ENCODE peak calls at places on chromosome 20, in ten cellular contexts. O, I, J, Y, W, Q, B, K, U and L are unnamed samples.

GRCh38 chr20:61697666-61698597 is 367.7 kb downstream of the TAF4 start:
- DNase-seq in O (no peak), I (no peak), J (no peak), Y (no peak), W (no peak), Q (no peak), B (no peak), K (no peak), U (no peak), L (no peak)

GRCh38 chr20:17495826-17496225 is 35.4 kb downstream of the BFSP1 start:
- DNase-seq in O (no peak), I (no peak), J (no peak), Y (no peak), W (no peak), Q (no peak), B (no peak), K (no peak), U (no peak), L (no peak)

GRCh38 chr20:4730782-4731181 is 9.1 kb downstream of the PRND start:
- DNase-seq in O (no peak), I (no peak), J (no peak), Y (peak; percentile 64), W (no peak), Q (no peak), B (no peak), K (no peak), U (no peak), L (no peak)

GRCh38 chr20:18847226-18847625 is 33.6 kb downstream of the SCP2D1 start:
- DNase-seq in O (no peak), I (no peak), J (no peak), Y (no peak), W (no peak), Q (no peak), B (no peak), K (no peak), U (no peak), L (no peak)

GRCh38 chr20:34834459-34834893 is 9.0 kb upstream of the NCOA6 start:
- DNase-seq in O (no peak), I (no peak), J (no peak), Y (no peak), W (no peak), Q (peak; percentile 66), B (no peak), K (no peak), U (no peak), L (peak; percentile 39)

GRCh38 chr20:9053108-9053507 is 15.8 kb upstream of the PLCB4 start:
- DNase-seq in O (no peak), I (no peak), J (no peak), Y (no peak), W (no peak), Q (no peak), B (no peak), K (no peak), U (no peak), L (no peak)

GRCh38 chr20:54550776-54551396 is 75.5 kb downstream of the DOK5 start:
- DNase-seq in O (no peak), I (no peak), J (no peak), Y (no peak), W (no peak), Q (no peak), B (no peak), K (no peak), U (no peak), L (no peak)

GRCh38 chr20:46135856-46136633 is 17.9 kb downstream of the CD40 start:
- DNase-seq in O (no peak), I (no peak), J (no peak), Y (peak; percentile 69), W (peak; percentile 10), Q (no peak), B (no peak), K (no peak), U (no peak), L (no peak)

GRCh38 chr20:45993197-45993951 is 15.3 kb upstream of the MMP9 start:
- DNase-seq in O (no peak), I (no peak), J (no peak), Y (no peak), W (peak; percentile 24), Q (no peak), B (no peak), K (no peak), U (no peak), L (peak; percentile 51)

GRCh38 chr20:10558635-10559187 is 115.1 kb downstream of the JAG1 start:
- DNase-seq in O (no peak), I (no peak), J (no peak), Y (no peak), W (no peak), Q (peak; percentile 47), B (no peak), K (no peak), U (no peak), L (peak; percentile 89)

GRCh38 chr20:6769953-6770831 is 2.7 kb downstream of the BMP2 start:
- DNase-seq in O (peak; percentile 30), I (no peak), J (no peak), Y (peak; percentile 74), W (peak; percentile 53), Q (no peak), B (no peak), K (peak; percentile 36), U (peak; percentile 81), L (no peak)

GRCh38 chr20:32823078-32823477 is 3.3 kb downstream of the MAPRE1 start:
- DNase-seq in O (no peak), I (no peak), J (no peak), Y (peak; percentile 32), W (no peak), Q (no peak), B (no peak), K (no peak), U (no peak), L (peak; percentile 79)

GRCh38 chr20:33348136-33348937 is 53.0 kb downstream of the CDK5RAP1 start:
- DNase-seq in O (no peak), I (no peak), J (no peak), Y (peak; percentile 65), W (no peak), Q (no peak), B (no peak), K (no peak), U (peak; percentile 18), L (no peak)

GRCh38 chr20:12947691-12948090 is 61.1 kb upstream of the SPTLC3 start:
- DNase-seq in O (no peak), I (no peak), J (no peak), Y (no peak), W (no peak), Q (no peak), B (no peak), K (no peak), U (no peak), L (no peak)

GRCh38 chr20:43975096-43975768 is 60.6 kb downstream of the TOX2 start:
- DNase-seq in O (no peak), I (no peak), J (no peak), Y (no peak), W (no peak), Q (no peak), B (no peak), K (no peak), U (no peak), L (peak; percentile 70)